ENCODE peak calls at places on chromosome 21, in four cellular contexts. B is mesendoderm, U is H1, E is IMR-90. V is an unnamed sample.
A peak's percentile ranks its signal among the peaks of the same experiment; 100 is the strongest.

GRCh38 chr21:36076878-36077658 is 7.2 kb downstream of the CBR1 start:
- DNase-seq in U (no peak), B (no peak), E (no peak), V (no peak)

GRCh38 chr21:35138665-35139381 is 89.7 kb upstream of the RUNX1 start:
- DNase-seq in B (no peak), U (no peak), E (peak; percentile 95), V (no peak)

GRCh38 chr21:42171091-42172053 is 47.6 kb upstream of the ABCG1 start:
- DNase-seq in E (no peak), U (no peak), B (no peak), V (no peak)

GRCh38 chr21:22536511-22536910 is 1538.3 kb downstream of the NCAM2 start:
- DNase-seq in E (no peak), U (no peak), B (peak; percentile 10), V (no peak)

GRCh38 chr21:31254131-31254530 is 89.9 kb downstream of the TIAM1 start:
- DNase-seq in U (no peak), E (no peak), B (no peak), V (no peak)

GRCh38 chr21:35943752-35944151 is 116.6 kb downstream of the SETD4 start:
- DNase-seq in U (no peak), E (no peak), B (no peak), V (no peak)

GRCh38 chr21:16086936-16087335 is 357.2 kb downstream of the USP25 start:
- DNase-seq in E (no peak), U (no peak), B (no peak), V (no peak)

GRCh38 chr21:41899431-41900202 is 20.5 kb upstream of the PRDM15 start:
- DNase-seq in E (no peak), U (no peak), B (no peak), V (no peak)

GRCh38 chr21:34243562-34243961 is 120.2 kb upstream of the KCNE2 start:
- DNase-seq in B (peak; percentile 61), E (peak; percentile 11), U (no peak), V (peak; percentile 58)

GRCh38 chr21:29376556-29376955 is 77.8 kb downstream of the BACH1 start:
- DNase-seq in U (peak; percentile 31), E (no peak), B (peak; percentile 89), V (peak; percentile 84)

GRCh38 chr21:45530423-45531113 is 11.7 kb downstream of the SLC19A1 start:
- DNase-seq in E (no peak), B (no peak), U (no peak), V (no peak)

GRCh38 chr21:45529785-45530422 is 12.3 kb downstream of the SLC19A1 start:
- DNase-seq in E (no peak), U (no peak), B (no peak), V (no peak)

GRCh38 chr21:45528028-45528705 is 14.1 kb downstream of the SLC19A1 start:
- DNase-seq in B (no peak), U (no peak), E (no peak), V (no peak)

GRCh38 chr21:45531393-45532215 is 10.6 kb downstream of the SLC19A1 start:
- DNase-seq in B (no peak), U (no peak), E (no peak), V (no peak)

DNA sequence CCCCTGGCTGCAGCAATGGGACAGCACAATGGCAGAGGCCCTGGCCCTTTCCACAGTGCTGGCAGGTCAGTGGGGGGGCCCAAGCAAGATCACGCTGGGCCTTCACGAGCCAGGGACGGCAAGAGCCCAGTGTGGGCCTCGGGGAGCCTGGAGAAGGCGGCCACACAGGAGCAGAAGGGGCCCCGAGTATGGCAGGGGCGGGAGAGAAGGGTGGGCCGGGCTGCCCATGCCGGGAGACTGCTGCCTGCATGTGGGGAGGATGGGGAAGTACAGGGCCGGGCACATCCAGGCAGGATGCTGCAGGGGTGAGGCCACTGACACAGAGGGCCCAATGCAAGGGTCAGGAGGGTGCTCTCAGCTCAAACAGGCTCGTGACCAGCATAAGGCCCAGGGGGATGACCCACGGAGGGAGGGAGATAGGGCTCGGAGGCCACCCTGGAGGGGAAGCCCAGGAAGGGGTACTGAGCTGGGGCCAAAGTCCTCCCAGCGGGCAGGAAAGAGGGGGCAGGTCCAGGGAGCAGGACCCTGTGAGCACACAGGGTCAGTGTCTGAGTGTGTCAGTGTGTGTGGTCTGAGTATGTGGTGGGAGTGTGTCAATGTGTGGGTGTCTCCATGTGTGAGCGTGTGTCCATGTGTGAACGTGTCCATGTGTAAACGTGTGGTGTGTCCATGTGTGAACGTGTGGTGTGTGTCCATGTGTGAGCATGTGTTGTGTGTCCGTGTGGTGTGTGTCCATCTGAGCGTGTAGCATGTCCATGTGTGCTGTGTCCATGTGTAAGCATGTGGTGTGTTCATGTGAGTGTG is 13.1 kb downstream of the SLC19A1 start:
- DNase-seq in E (no peak), B (no peak), U (no peak), V (no peak)
- H3K23ac ChIP-seq in E (no peak overlapping the region), B (no peak overlapping the region), U (no peak overlapping the region), V (no peak overlapping the region)

DNA sequence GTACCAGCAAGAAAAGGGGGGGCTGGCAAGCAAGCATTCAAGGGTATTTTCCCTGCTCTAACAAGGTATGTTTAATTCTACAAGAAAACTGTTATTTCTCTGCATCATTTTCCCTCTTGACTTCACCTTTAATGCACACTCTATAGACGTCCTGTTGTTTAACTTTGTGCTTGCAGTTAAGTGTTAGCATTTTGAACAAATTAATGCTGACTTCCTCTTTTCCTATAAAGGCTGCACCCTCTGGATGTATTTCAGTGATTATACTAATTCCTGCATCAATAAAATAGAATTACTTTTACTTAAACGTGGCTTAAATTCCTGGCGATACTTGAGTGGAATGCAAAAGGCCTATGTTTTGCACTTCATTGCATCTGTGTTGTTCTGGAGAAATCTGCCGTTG is 183.3 kb downstream of the KCNJ6 start:
- DNase-seq in U (no peak), E (no peak), B (no peak), V (no peak)
- H3K27me3 ChIP-seq in U (no peaks in the 10 kb centered on the region), E (peaks cover 42% of the 10 kb centered on the region), B (no peaks in the 10 kb centered on the region), V (no peaks in the 10 kb centered on the region)

GRCh38 chr21:46273341-46273740 is 12.1 kb downstream of the MCM3AP start:
- DNase-seq in B (no peak), U (no peak), E (no peak), V (no peak)
- H3K56ac ChIP-seq in B (no peak overlapping the region), U (no peak overlapping the region), E (no peak overlapping the region), V (no peak overlapping the region)

GRCh38 chr21:46080171-46081021 is 17.5 kb upstream of the COL6A2 start:
- DNase-seq in B (no peak), E (no peak), U (no peak), V (peak; percentile 33)
- H3K23ac ChIP-seq in B (no peak overlapping the region), E (no peak overlapping the region), U (no peak overlapping the region), V (no peak overlapping the region)

DNA sequence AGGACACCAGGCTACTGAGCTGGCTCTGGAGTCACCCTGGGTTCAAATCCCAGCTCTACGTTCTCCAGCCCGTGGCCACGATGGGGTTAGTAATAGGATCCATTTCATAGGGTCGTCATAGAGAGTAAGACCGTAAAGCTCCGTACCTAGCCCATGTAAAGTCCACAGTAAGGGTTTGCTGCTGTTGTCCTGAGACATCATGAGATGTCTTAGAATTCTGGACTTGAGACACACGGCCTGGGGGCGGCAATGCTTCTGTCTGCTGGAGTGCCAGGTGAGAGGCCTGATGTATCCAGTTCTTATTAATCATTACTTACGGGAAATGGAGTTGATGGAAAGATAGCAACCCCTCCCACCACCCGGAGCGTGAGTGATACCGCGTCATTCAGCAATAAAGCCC is 3.6 kb downstream of the TCP10L start:
- DNase-seq in U (no peak), E (no peak), B (no peak), V (no peak)
- H3K27me3 ChIP-seq in U (no peaks in the 10 kb centered on the region), E (peaks cover 35% of the 10 kb centered on the region), B (no peaks in the 10 kb centered on the region), V (no peaks in the 10 kb centered on the region)

GRCh38 chr21:32535616-32536015 is 49.7 kb downstream of the TCP10L start:
- DNase-seq in E (no peak), U (no peak), B (no peak), V (peak; percentile 10)
- H3K56ac ChIP-seq in E (no peak overlapping the region), U (no peak overlapping the region), B (no peak overlapping the region), V (no peak overlapping the region)